ENCODE peak calls at places on chromosome 22, in ten cellular contexts. K is CD8-positive, alpha-beta memory T cell; D is effector memory CD4-positive, alpha-beta T cell; Z is NCI-H146; G is mucosa of gallbladder; N is PC-9; I is lower leg skin; H is stimulated activated CD8-positive, alpha-beta memory T cell treated with anti-CD3 and anti-CD28 coated beads, Interleukin-2, amount 100 ng/mL, for 1 hour; L is activated T-cell treated with anti-CD3 and anti-CD28 coated beads for 1 hour; X is NCI-H1105 treated with DMSO at 0.1 percent for 48 hours. B is an unnamed sample.

GRCh38 chr22:36339171-36340065 is 48.3 kb downstream of the MYH9 start:
- DNase-seq in K (no peak), D (no peak), Z (no peak), G (no peak), N (no peak), I (no peak), H (no peak), L (no peak), X (no peak), B (no peak)

GRCh38 chr22:27771637-27772369 is 29.8 kb downstream of the MN1 start:
- DNase-seq in K (no peak), D (no peak), Z (peak; percentile 63), G (no peak), N (no peak), I (no peak), H (no peak), L (no peak), X (peak; percentile 9), B (no peak)

GRCh38 chr22:31446208-31446607 is 43.4 kb downstream of the EIF4ENIF1 start:
- DNase-seq in K (no peak), D (no peak), Z (no peak), G (no peak), N (no peak), I (no peak), H (no peak), L (no peak), X (no peak), B (no peak)

GRCh38 chr22:46770726-46771125 is 8.3 kb downstream of the TBC1D22A start:
- DNase-seq in K (no peak), D (no peak), Z (no peak), G (no peak), N (no peak), I (no peak), H (no peak), L (no peak), X (no peak), B (no peak)

GRCh38 chr22:27108425-27109114 is 451.2 kb downstream of the MIAT start:
- DNase-seq in K (no peak), D (no peak), Z (no peak), G (peak; percentile 80), N (no peak), I (no peak), H (no peak), L (no peak), X (peak; percentile 15), B (no peak)

GRCh38 chr22:22397875-22398524 is 110.5 kb downstream of the ZNF280B start:
- DNase-seq in K (no peak), D (no peak), Z (peak; percentile 5), G (no peak), N (no peak), I (no peak), H (no peak), L (no peak), X (no peak), B (no peak)

GRCh38 chr22:18931905-18932652 is 4.0 kb downstream of the PRODH start:
- DNase-seq in K (no peak), D (no peak), Z (no peak), G (no peak), N (no peak), I (no peak), H (no peak), L (no peak), X (no peak), B (no peak)

GRCh38 chr22:38638216-38638615 is 18.0 kb downstream of the FAM227A start:
- DNase-seq in K (no peak), D (no peak), Z (no peak), G (no peak), N (no peak), I (no peak), H (no peak), L (no peak), X (no peak), B (no peak)

GRCh38 chr22:29269731-29270474 is 1.8 kb downstream of the EWSR1 start:
- DNase-seq in K (no peak), D (no peak), Z (no peak), G (no peak), N (no peak), I (no peak), H (no peak), L (no peak), X (no peak), B (no peak)

GRCh38 chr22:43566021-43566420 is 154.2 kb downstream of the MPPED1 start:
- DNase-seq in K (no peak), D (no peak), Z (no peak), G (peak; percentile 2), N (no peak), I (no peak), H (no peak), L (no peak), X (no peak), B (no peak)

GRCh38 chr22:44089717-44090570 is 65.8 kb downstream of the PARVB start:
- DNase-seq in K (no peak), D (no peak), Z (no peak), G (no peak), N (no peak), I (no peak), H (no peak), L (no peak), X (no peak), B (no peak)

B was measured in T-helper 9 cell.